ENCODE peak calls at places on chromosome 9, in four cellular contexts. A is B cell; W is activated T-cell treated with anti-CD3 and anti-CD28 coated beads, Interleukin-2, amount 50 U/mL, for 4 hours; S is T1000. N is an unnamed sample.

GRCh38 chr9:34233691-34234090 is 54.8 kb downstream of the UBAP1 start:
- DNase-seq in A (no peak), S (no peak), W (no peak), N (no peak)

GRCh38 chr9:69900406-69900805 is 79.8 kb downstream of the CFAP95 start:
- DNase-seq in S (no peak), W (no peak), A (no peak), N (no peak)

GRCh38 chr9:112033237-112034215 is 136.9 kb downstream of the UGCG start:
- DNase-seq in A (no peak), W (no peak), S (no peak), N (no peak)

GRCh38 chr9:7780261-7780988 is 19.2 kb downstream of the DMAC1 start:
- DNase-seq in W (no peak), S (no peak), A (no peak), N (no peak)

GRCh38 chr9:122402403-122403268 is 31.8 kb downstream of the PTGS1 start:
- DNase-seq in S (peak), W (no peak), A (no peak), N (no peak)

GRCh38 chr9:133916159-133916541 is 76.0 kb downstream of the VAV2 start:
- DNase-seq in A (no peak), W (no peak), S (no peak), N (no peak)

GRCh38 chr9:133458643-133459312 is 1.0 kb upstream of the CACFD1 start:
- DNase-seq in A (no peak), W (no peak), S (no peak), N (no peak)

GRCh38 chr9:91431485-91431884 is 7.9 kb upstream of the NFIL3 start:
- DNase-seq in S (no peak), W (no peak), A (no peak), N (no peak)

GRCh38 chr9:108582716-108583115 is 273.1 kb downstream of the ACTL7B start:
- DNase-seq in W (no peak), A (no peak), S (no peak), N (no peak)

GRCh38 chr9:129285979-129286772 is 108.1 kb upstream of the IER5L start:
- DNase-seq in A (peak), S (no peak), W (no peak), N (no peak)

GRCh38 chr9:126053913-126054312 is 272.7 kb upstream of the MVB12B start:
- DNase-seq in W (no peak), A (no peak), S (no peak), N (no peak)

GRCh38 chr9:114467226-114467750 is 38.0 kb downstream of the WHRN start:
- DNase-seq in S (no peak), A (no peak), W (no peak), N (no peak)

GRCh38 chr9:110875275-110875674 is 163.0 kb downstream of the LPAR1 start:
- DNase-seq in W (no peak), A (no peak), S (no peak), N (no peak)

GRCh38 chr9:96256800-96257199 is 45.2 kb downstream of the HSD17B3 start:
- DNase-seq in W (no peak), S (no peak), A (no peak), N (no peak)

GRCh38 chr9:8569832-8570231 is 770.3 kb upstream of the DMAC1 start:
- DNase-seq in W (no peak), S (no peak), A (no peak), N (no peak)

GRCh38 chr9:14438232-14438966 is 124.5 kb upstream of the NFIB start:
- DNase-seq in S (no peak), W (no peak), A (no peak), N (no peak)

GRCh38 chr9:84397151-84397728 is 56.7 kb upstream of the SLC28A3 start:
- DNase-seq in A (peak), W (peak), S (peak), N (peak)

GRCh38 chr9:120265791-120266190 is 314.2 kb downstream of the CDK5RAP2 start:
- DNase-seq in A (no peak), W (no peak), S (no peak), N (no peak)

GRCh38 chr9:115673599-115673998 is 480.0 kb upstream of the PAPPA start:
- DNase-seq in S (no peak), W (no peak), A (no peak), N (no peak)

GRCh38 chr9:120343416-120343815 is 236.6 kb downstream of the CDK5RAP2 start:
- DNase-seq in A (no peak), W (no peak), S (no peak), N (no peak)

GRCh38 chr9:31582071-31582470 is 802.4 kb upstream of the ACO1 start:
- DNase-seq in A (no peak), W (no peak), S (no peak), N (no peak)

GRCh38 chr9:115006660-115007059 is 76.3 kb upstream of the TNFSF8 start:
- DNase-seq in A (no peak), W (no peak), S (no peak), N (no peak)

GRCh38 chr9:76322810-76323209 is 71.4 kb downstream of the RFK start:
- DNase-seq in W (no peak), A (no peak), S (no peak), N (no peak)

GRCh38 chr9:136152931-136153330 is 34.3 kb upstream of the TMEM250 start:
- DNase-seq in A (no peak), W (no peak), S (no peak), N (no peak)

GRCh38 chr9:34125681-34126206 is 754 bp downstream of the DCAF12 start:
- DNase-seq in S (no peak), A (no peak), W (no peak), N (no peak)

GRCh38 chr9:117435630-117436261 is 20.9 kb upstream of the ASTN2 start:
- DNase-seq in W (no peak), S (no peak), A (no peak), N (no peak)

GRCh38 chr9:89942643-89943042 is 337.8 kb downstream of the GADD45G start:
- DNase-seq in W (no peak), S (no peak), A (no peak), N (no peak)

GRCh38 chr9:746661-747434 is 94.6 kb upstream of the DMRT1 start:
- DNase-seq in A (no peak), W (no peak), S (no peak), N (no peak)

GRCh38 chr9:17531642-17532254 is 47.1 kb upstream of the SH3GL2 start:
- DNase-seq in W (no peak), A (no peak), S (peak), N (no peak)

GRCh38 chr9:70159630-70160029 is 99.1 kb upstream of the SMC5 start:
- DNase-seq in S (no peak), A (no peak), W (no peak), N (no peak)

GRCh38 chr9:89781838-89782237 is 177.0 kb downstream of the GADD45G start:
- DNase-seq in W (no peak), S (no peak), A (peak), N (no peak)

N was measured in T-helper 9 cell.